ENCODE peak calls at places on chromosomes 12 and 14, in seven cellular contexts. M is thoracic aorta; R is CD4-positive, CD25-positive, alpha-beta regulatory T cell; N is naive thymus-derived CD4-positive, alpha-beta T cell; S is heart left ventricle; B is left lung; E is Panc1. K is an unnamed sample.

GRCh38 chr12:32822344-32822743 is 66.6 kb upstream of the YARS2 start:
- ATAC-seq in S (no peak), R (no peak), B (no peak), N (no peak), M (no peak), E (no peak), K (no peak)

GRCh38 chr12:111886662-111887545 is 44.9 kb downstream of the MAPKAPK5 start:
- ATAC-seq in M (no peak), R (no peak), B (no peak), S (peak; percentile 49), E (no peak), N (no peak), K (no peak)

GRCh38 chr14:76772300-76773187 is 11.3 kb downstream of the VASH1 start:
- ATAC-seq in B (peak; percentile 68), E (no peak), N (no peak), M (no peak), R (no peak), S (peak; percentile 69), K (peak; percentile 60)

GRCh38 chr14:50339178-50339804 is 27.2 kb downstream of the DMAC2L start:
- ATAC-seq in R (no peak), N (no peak), S (no peak), E (no peak), B (no peak), M (no peak), K (no peak)

GRCh38 chr12:63930971-63931370 is 86.5 kb downstream of the SRGAP1 start:
- ATAC-seq in B (peak; percentile 32), S (no peak), N (no peak), M (no peak), E (no peak), R (no peak), K (peak; percentile 71)

GRCh38 chr14:25009891-25010290 is 40.1 kb downstream of the STXBP6 start:
- ATAC-seq in S (no peak), R (no peak), N (no peak), M (no peak), B (peak; percentile 47), E (no peak), K (no peak)

GRCh38 chr14:100824156-100824555 is 1.8 kb upstream of the MEG3 start:
- ATAC-seq in S (peak; percentile 72), R (no peak), E (no peak), N (no peak), M (no peak), B (peak; percentile 40), K (peak; percentile 56)

GRCh38 chr12:130137141-130138018 is 24.9 kb upstream of the FZD10 start:
- ATAC-seq in N (no peak), M (no peak), R (no peak), B (no peak), S (no peak), E (no peak), K (no peak)

DNA sequence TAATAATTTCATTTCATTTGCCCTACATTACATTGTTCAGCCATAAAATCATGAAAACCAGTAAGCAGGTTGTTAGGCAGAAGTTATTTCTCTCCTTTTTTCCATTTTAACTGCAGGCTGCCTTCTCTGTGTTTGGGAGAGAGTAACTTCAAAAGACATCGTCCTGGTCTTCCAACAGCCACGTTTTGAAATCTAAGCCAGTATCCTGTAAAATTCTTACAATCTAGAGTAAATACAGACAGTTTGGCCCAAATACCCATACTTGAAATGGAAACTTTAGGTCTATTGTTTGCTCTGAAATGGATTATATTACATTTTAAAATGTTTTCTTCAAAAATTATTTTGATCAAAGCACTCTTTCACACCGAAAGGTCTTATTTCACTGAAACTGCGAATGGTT is 66.1 kb upstream of the SLCO1C1 start:
- ATAC-seq in B (no peak), S (no peak), E (no peak), R (no peak), M (no peak), N (no peak), K (no peak)
- H3K27me3 ChIP-seq in B (no peaks in the 10 kb centered on the region), S (no peaks in the 10 kb centered on the region), E (no peaks in the 10 kb centered on the region), R (no peaks in the 10 kb centered on the region), M (no peaks in the 10 kb centered on the region), N (no peaks in the 10 kb centered on the region), K (no peaks in the 10 kb centered on the region)

GRCh38 chr14:69558774-69559173 is 15.9 kb downstream of the CCDC177 start:
- ATAC-seq in N (no peak), S (no peak), E (no peak), M (no peak), R (no peak), B (no peak), K (no peak)
- H3K27me3 ChIP-seq in N (no peaks in the 10 kb centered on the region), S (peaks cover 37% of the 10 kb centered on the region), E (peaks cover 6% of the 10 kb centered on the region), M (peaks cover 8% of the 10 kb centered on the region), R (peaks cover 10% of the 10 kb centered on the region), B (peaks cover 64% of the 10 kb centered on the region), K (peaks cover 21% of the 10 kb centered on the region)

GRCh38 chr12:95213928-95214327 is 3.3 kb downstream of the FGD6 start:
- ATAC-seq in R (no peak), M (no peak), N (no peak), E (no peak), S (no peak), B (no peak), K (no peak)
- H3K27me3 ChIP-seq in R (peaks cover 5% of the 10 kb centered on the region), M (no peaks in the 10 kb centered on the region), N (no peaks in the 10 kb centered on the region), E (no peaks in the 10 kb centered on the region), S (no peaks in the 10 kb centered on the region), B (no peaks in the 10 kb centered on the region), K (no peaks in the 10 kb centered on the region)

GRCh38 chr14:82385043-82385442 is 851.4 kb upstream of the SEL1L start:
- ATAC-seq in M (no peak), R (no peak), N (no peak), B (no peak), E (no peak), S (no peak), K (no peak)

GRCh38 chr14:82388488-82388887 is 854.8 kb upstream of the SEL1L start:
- ATAC-seq in B (no peak), M (no peak), R (no peak), E (no peak), S (no peak), N (no peak), K (no peak)

GRCh38 chr14:82394916-82395315 is 861.3 kb upstream of the SEL1L start:
- ATAC-seq in E (no peak), S (no peak), N (no peak), R (no peak), B (no peak), M (no peak), K (no peak)

GRCh38 chr14:82387699-82388098 is 854.0 kb upstream of the SEL1L start:
- ATAC-seq in M (peak; percentile 96), N (no peak), B (peak; percentile 86), R (no peak), E (no peak), S (peak; percentile 57), K (peak; percentile 97)

DNA sequence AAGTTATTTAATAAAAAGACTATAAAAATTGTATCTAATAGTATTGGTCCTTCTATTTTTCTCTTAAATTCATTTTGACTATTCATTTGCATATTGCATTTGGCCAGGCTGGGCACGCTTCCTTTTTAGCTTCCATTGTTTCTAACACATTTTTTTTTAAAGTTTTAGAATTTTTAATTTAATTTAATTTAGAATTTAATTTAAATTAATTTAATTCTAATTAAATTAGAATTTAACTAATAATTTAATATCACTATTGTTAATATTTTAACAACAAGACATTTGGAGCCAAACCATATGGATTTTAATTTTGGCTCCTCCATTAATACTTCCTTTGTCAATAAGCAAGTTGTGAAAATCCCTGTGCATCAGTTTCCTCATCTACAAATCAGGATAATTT is 856.9 kb upstream of the SEL1L start:
- ATAC-seq in B (no peak), S (no peak), R (no peak), M (no peak), N (no peak), E (no peak), K (no peak)
- H3K27me3 ChIP-seq in B (no peaks in the 10 kb centered on the region), S (no peaks in the 10 kb centered on the region), R (no peaks in the 10 kb centered on the region), M (no peaks in the 10 kb centered on the region), N (no peaks in the 10 kb centered on the region), E (no peaks in the 10 kb centered on the region), K (no peaks in the 10 kb centered on the region)

DNA sequence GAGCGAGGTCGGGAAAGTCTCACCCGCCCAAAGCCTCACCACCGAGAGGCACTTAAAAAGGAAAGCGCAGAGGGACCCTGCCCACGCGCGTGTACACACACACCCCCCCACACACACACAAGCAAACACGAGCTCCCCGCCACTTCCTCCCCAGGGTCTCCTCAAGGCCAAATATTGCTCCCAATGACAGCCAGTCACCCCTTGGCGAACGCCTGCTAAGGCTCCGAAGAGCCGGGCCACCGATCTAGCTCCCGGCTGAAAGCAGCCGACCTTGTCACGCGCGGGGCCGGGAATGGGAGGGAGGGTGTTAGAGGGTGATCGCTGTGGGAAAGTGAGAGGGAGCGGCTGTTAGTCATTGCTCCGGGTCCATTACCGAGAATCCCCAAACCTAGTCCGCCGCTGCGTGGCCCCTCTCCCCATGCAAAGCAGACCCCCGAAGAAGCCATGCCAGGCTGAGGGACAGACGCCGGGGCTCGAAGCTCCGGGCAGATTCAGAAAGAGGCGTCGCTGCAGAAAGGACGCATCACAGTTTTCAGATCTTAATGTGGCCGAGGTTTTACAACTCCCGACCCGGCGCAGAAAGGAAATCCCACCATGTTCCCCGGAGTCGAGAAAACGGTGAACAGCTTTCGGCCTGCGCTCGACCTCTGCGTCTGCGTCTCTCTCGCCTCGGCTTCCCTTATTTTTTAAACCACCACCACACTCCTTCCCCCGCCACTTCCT is 2.6 kb downstream of the BMP4 start:
- ATAC-seq in N (no peak), R (no peak), B (peak; percentile 5), S (peak; percentile 23), E (peak; percentile 52), M (no peak), K (peak; percentile 17)
- H3K27me3 ChIP-seq in N (peaks cover 7% of the 10 kb centered on the region), R (peaks cover 5% of the 10 kb centered on the region), B (peaks cover 79% of the 10 kb centered on the region), S (peaks cover 13% of the 10 kb centered on the region), E (peaks cover 16% of the 10 kb centered on the region), M (no peaks in the 10 kb centered on the region), K (peaks cover 83% of the 10 kb centered on the region)

DNA sequence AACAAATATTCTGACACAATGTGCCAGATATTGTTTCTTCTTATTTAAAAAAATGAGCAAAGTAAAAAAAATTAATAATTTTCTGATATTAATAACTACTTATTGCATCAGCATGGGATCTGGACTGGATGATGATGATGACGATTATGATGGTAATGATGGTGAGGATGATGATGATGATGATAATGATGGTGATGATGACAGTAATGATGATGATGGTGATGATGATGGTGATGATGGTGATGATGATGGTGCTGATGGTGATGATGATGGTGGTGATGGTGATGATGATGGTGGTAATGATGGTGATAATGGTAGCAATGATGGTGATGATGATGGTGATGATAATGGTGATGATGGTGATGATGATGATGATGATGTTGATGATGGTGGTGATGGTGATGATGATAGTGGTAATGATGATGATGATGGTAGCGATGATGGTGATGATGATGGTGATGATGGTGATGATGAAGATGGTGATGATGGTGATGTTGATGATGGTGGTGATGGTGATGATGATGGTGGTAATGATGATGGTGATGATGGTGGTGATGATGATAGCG is 94.0 kb downstream of the SRRM4 start:
- ATAC-seq in M (no peak), B (no peak), N (no peak), R (no peak), S (no peak), E (no peak), K (no peak)
- H3K27me3 ChIP-seq in M (no peaks in the 10 kb centered on the region), B (no peaks in the 10 kb centered on the region), N (no peaks in the 10 kb centered on the region), R (no peaks in the 10 kb centered on the region), S (no peaks in the 10 kb centered on the region), E (peaks cover 6% of the 10 kb centered on the region), K (peaks cover 59% of the 10 kb centered on the region)